ENCODE peak calls at places on chromosomes 11 and 22, in seven cellular contexts. One of them, this sample, is unnamed.

GRCh38 chr11:17801166-17801565 is 66.6 kb downstream of the KCNC1 start:
- DNase-seq in left lung: no peak
- DNase-seq in fibroblast of the aortic adventitia: no peak
- DNase-seq in HT1080: no peak
- DNase-seq in PC-3: no peak
- DNase-seq in SK-N-DZ: no peak
- DNase-seq in omental fat pad: no peak
- DNase-seq in this sample: no peak

GRCh38 chr11:12318791-12319733 is 58.3 kb upstream of the PARVA start:
- DNase-seq in left lung: no peak
- DNase-seq in fibroblast of the aortic adventitia: peak
- DNase-seq in HT1080: no peak
- DNase-seq in PC-3: no peak
- DNase-seq in SK-N-DZ: peak
- DNase-seq in omental fat pad: no peak
- DNase-seq in this sample: peak

GRCh38 chr11:92211576-92212167 is 12.9 kb upstream of the FAT3 start:
- DNase-seq in left lung: no peak
- DNase-seq in fibroblast of the aortic adventitia: no peak
- DNase-seq in HT1080: peak
- DNase-seq in PC-3: peak
- DNase-seq in SK-N-DZ: peak
- DNase-seq in omental fat pad: no peak
- DNase-seq in this sample: peak

GRCh38 chr11:134373591-134374052 is 38.4 kb downstream of the B3GAT1 start:
- DNase-seq in left lung: no peak
- DNase-seq in fibroblast of the aortic adventitia: no peak
- DNase-seq in HT1080: no peak
- DNase-seq in PC-3: no peak
- DNase-seq in SK-N-DZ: no peak
- DNase-seq in omental fat pad: no peak
- DNase-seq in this sample: no peak

GRCh38 chr11:65503923-65504670 is 5.3 kb downstream of the MALAT1 start:
- DNase-seq in left lung: no peak
- DNase-seq in fibroblast of the aortic adventitia: peak
- DNase-seq in HT1080: peak
- DNase-seq in PC-3: no peak
- DNase-seq in SK-N-DZ: no peak
- DNase-seq in omental fat pad: no peak
- DNase-seq in this sample: peak

GRCh38 chr11:27291302-27291889 is 71.6 kb downstream of the CCDC34 start:
- DNase-seq in left lung: no peak
- DNase-seq in fibroblast of the aortic adventitia: no peak
- DNase-seq in HT1080: peak
- DNase-seq in PC-3: peak
- DNase-seq in SK-N-DZ: peak
- DNase-seq in omental fat pad: no peak
- DNase-seq in this sample: peak

GRCh38 chr22:44037519-44038370 is 13.6 kb downstream of the PARVB start:
- DNase-seq in left lung: no peak
- DNase-seq in fibroblast of the aortic adventitia: peak
- DNase-seq in HT1080: peak
- DNase-seq in PC-3: peak
- DNase-seq in SK-N-DZ: no peak
- DNase-seq in omental fat pad: no peak
- DNase-seq in this sample: peak

GRCh38 chr11:111395081-111395480 is 16.0 kb upstream of the POU2AF1 start:
- DNase-seq in left lung: no peak
- DNase-seq in fibroblast of the aortic adventitia: no peak
- DNase-seq in HT1080: no peak
- DNase-seq in PC-3: no peak
- DNase-seq in SK-N-DZ: no peak
- DNase-seq in omental fat pad: no peak
- DNase-seq in this sample: no peak

GRCh38 chr11:77636738-77637344 is 753 bp downstream of the CLNS1A start:
- DNase-seq in left lung: no peak
- DNase-seq in fibroblast of the aortic adventitia: no peak
- DNase-seq in HT1080: no peak
- DNase-seq in PC-3: no peak
- DNase-seq in SK-N-DZ: no peak
- DNase-seq in omental fat pad: no peak
- DNase-seq in this sample: peak

GRCh38 chr11:2126520-2127085 is 12.6 kb downstream of the IGF2 start:
- DNase-seq in left lung: no peak
- DNase-seq in fibroblast of the aortic adventitia: no peak
- DNase-seq in HT1080: no peak
- DNase-seq in PC-3: no peak
- DNase-seq in SK-N-DZ: no peak
- DNase-seq in omental fat pad: no peak
- DNase-seq in this sample: no peak

GRCh38 chr11:33025339-33025722 is 9.7 kb downstream of the DEPDC7 start:
- DNase-seq in left lung: no peak
- DNase-seq in fibroblast of the aortic adventitia: no peak
- DNase-seq in HT1080: no peak
- DNase-seq in PC-3: no peak
- DNase-seq in SK-N-DZ: no peak
- DNase-seq in omental fat pad: no peak
- DNase-seq in this sample: no peak

GRCh38 chr22:23305922-23306374 is 125.6 kb downstream of the BCR start:
- DNase-seq in left lung: no peak
- DNase-seq in fibroblast of the aortic adventitia: peak
- DNase-seq in HT1080: peak
- DNase-seq in PC-3: no peak
- DNase-seq in SK-N-DZ: no peak
- DNase-seq in omental fat pad: no peak
- DNase-seq in this sample: no peak

GRCh38 chr11:530960-531825 is 4.2 kb downstream of the HRAS start:
- DNase-seq in left lung: peak
- DNase-seq in fibroblast of the aortic adventitia: no peak
- DNase-seq in HT1080: no peak
- DNase-seq in PC-3: no peak
- DNase-seq in SK-N-DZ: no peak
- DNase-seq in omental fat pad: no peak
- DNase-seq in this sample: no peak

GRCh38 chr11:65414776-65415498 is 7.7 kb upstream of the NEAT1 start:
- DNase-seq in left lung: peak
- DNase-seq in fibroblast of the aortic adventitia: peak
- DNase-seq in HT1080: no peak
- DNase-seq in PC-3: no peak
- DNase-seq in SK-N-DZ: no peak
- DNase-seq in omental fat pad: no peak
- DNase-seq in this sample: no peak

GRCh38 chr11:110279881-110280280 is 16.5 kb downstream of the RDX start:
- DNase-seq in left lung: no peak
- DNase-seq in fibroblast of the aortic adventitia: no peak
- DNase-seq in HT1080: no peak
- DNase-seq in PC-3: no peak
- DNase-seq in SK-N-DZ: no peak
- DNase-seq in omental fat pad: no peak
- DNase-seq in this sample: no peak

GRCh38 chr11:19428206-19429001 is 187.7 kb upstream of the E2F8 start:
- DNase-seq in left lung: no peak
- DNase-seq in fibroblast of the aortic adventitia: no peak
- DNase-seq in HT1080: peak
- DNase-seq in PC-3: peak
- DNase-seq in SK-N-DZ: no peak
- DNase-seq in omental fat pad: no peak
- DNase-seq in this sample: peak

This sample was measured in NCI-H82.